ENCODE peak calls at places on chromosome 13, in eight cellular contexts. S is suprapubic skin, F is K562, Y is endothelial cell of umbilical vein, G is HepG2, B is stomach, K is prostate gland, X is breast epithelium. P is an unnamed sample.
A peak's percentile ranks its signal among the peaks of the same experiment; 100 is the strongest.

GRCh38 chr13:114019367-114019766 is 45.5 kb upstream of the C13orf46 start:
- DNase-seq in S (no peak), F (peak; percentile 84), Y (no peak), G (no peak), B (no peak), K (no peak), X (no peak), P (no peak)

GRCh38 chr13:52085416-52085815 is 43.5 kb downstream of the NEK5 start:
- DNase-seq in S (no peak), F (no peak), Y (no peak), G (no peak), B (no peak), K (no peak), X (no peak), P (no peak)

GRCh38 chr13:27171830-27172494 is 351 bp upstream of the USP12 start:
- DNase-seq in S (peak; percentile 93), F (peak; percentile 78), Y (peak; percentile 92), G (peak; percentile 62), B (peak; percentile 95), K (peak; percentile 88), X (peak; percentile 87), P (no peak)

GRCh38 chr13:110214637-110215036 is 92.3 kb downstream of the COL4A1 start:
- DNase-seq in S (no peak), F (no peak), Y (no peak), G (no peak), B (no peak), K (no peak), X (no peak), P (no peak)

GRCh38 chr13:75636339-75637095 is 387 bp downstream of the LMO7 start:
- DNase-seq in S (no peak), F (peak; percentile 17), Y (peak; percentile 37), G (peak; percentile 18), B (no peak), K (no peak), X (no peak), P (no peak)

GRCh38 chr13:106038752-106039151 is 496.7 kb downstream of the EFNB2 start:
- DNase-seq in S (no peak), F (no peak), Y (no peak), G (no peak), B (no peak), K (no peak), X (no peak), P (no peak)

GRCh38 chr13:32211788-32212187 is 103.4 kb downstream of the ZAR1L start:
- DNase-seq in S (no peak), F (no peak), Y (no peak), G (no peak), B (no peak), K (no peak), X (no peak), P (peak; percentile 87)

GRCh38 chr13:94713556-94714182 is 1.3 kb upstream of the SOX21 start:
- DNase-seq in S (no peak), F (no peak), Y (no peak), G (no peak), B (no peak), K (no peak), X (no peak), P (no peak)

GRCh38 chr13:111139874-111140561 is 24.9 kb downstream of the ARHGEF7 start:
- DNase-seq in S (no peak), F (no peak), Y (no peak), G (no peak), B (no peak), K (no peak), X (no peak), P (no peak)

GRCh38 chr13:59483441-59484116 is 680.1 kb downstream of the DIAPH3 start:
- DNase-seq in S (no peak), F (no peak), Y (peak; percentile 54), G (no peak), B (no peak), K (no peak), X (no peak), P (no peak)

GRCh38 chr13:71979616-71980015 is 112.6 kb upstream of the DACH1 start:
- DNase-seq in S (no peak), F (no peak), Y (peak; percentile 33), G (peak; percentile 4), B (no peak), K (no peak), X (no peak), P (no peak)

GRCh38 chr13:104920091-104920490 is 1615.4 kb downstream of the EFNB2 start:
- DNase-seq in S (no peak), F (no peak), Y (no peak), G (no peak), B (no peak), K (no peak), X (no peak), P (no peak)

GRCh38 chr13:52751196-52751595 is 11.6 kb upstream of the CNMD start:
- DNase-seq in S (no peak), F (no peak), Y (no peak), G (no peak), B (no peak), K (no peak), X (no peak), P (no peak)

GRCh38 chr13:29840585-29840984 is 9.8 kb downstream of the UBL3 start:
- DNase-seq in S (no peak), F (no peak), Y (no peak), G (no peak), B (no peak), K (no peak), X (no peak), P (no peak)

GRCh38 chr13:29830000-29830399 is 20.4 kb downstream of the UBL3 start:
- DNase-seq in S (no peak), F (no peak), Y (no peak), G (no peak), B (no peak), K (no peak), X (no peak), P (no peak)

GRCh38 chr13:29832899-29833298 is 17.5 kb downstream of the UBL3 start:
- DNase-seq in S (no peak), F (no peak), Y (no peak), G (no peak), B (no peak), K (no peak), X (no peak), P (no peak)

DNA sequence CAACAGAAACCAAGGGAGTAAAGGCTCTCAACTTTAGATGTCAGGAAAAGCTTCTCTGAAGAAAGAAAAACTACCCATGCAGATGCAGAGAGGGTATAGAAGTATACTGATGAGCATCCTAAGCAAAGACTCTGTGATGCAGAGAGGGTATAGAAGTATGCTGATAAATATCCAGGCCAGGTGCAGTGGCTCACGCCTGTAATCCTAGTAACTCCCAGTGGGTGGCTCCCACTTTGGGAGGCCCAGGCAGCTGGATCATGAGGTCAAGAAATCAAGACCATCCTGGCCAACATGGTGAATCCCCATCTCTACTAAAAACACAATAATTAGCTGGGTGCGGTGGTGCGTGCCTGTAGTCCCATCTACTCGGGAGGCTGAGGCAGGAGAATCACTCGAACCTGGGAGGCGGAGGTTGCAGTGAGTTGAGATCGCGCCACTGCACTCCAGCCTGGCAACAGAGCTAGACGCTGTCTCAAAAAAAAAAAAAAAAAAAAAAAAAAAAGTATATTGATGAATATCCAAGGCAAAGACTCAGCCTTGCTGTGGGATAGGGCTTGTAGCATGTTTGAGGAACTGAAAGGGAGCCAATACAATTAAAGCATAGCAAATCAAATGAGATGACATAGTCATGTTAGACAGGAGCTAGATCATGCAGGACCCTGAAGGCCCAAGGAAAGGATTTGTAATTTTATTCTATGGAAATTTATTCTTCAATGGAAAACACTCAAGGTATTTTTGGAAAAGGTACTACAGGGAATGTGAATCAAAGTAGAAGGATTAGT is 14.9 kb downstream of the UBL3 start:
- DNase-seq in S (no peak), F (no peak), Y (no peak), G (no peak), B (no peak), K (no peak), X (no peak), P (no peak)
- TF ChIP-seq CTCF in S (no peak), F (no peak), Y (no peak), G (no peak), B (no peak), K (no peak), X (no peak), P (no peak)

GRCh38 chr13:98828614-98829013 is 76.1 kb upstream of the SLC15A1 start:
- DNase-seq in S (no peak), F (no peak), Y (no peak), G (no peak), B (no peak), K (no peak), X (no peak), P (no peak)
- TF ChIP-seq POLR2A in S (no peak), F (no peak), Y (no peak), G (no peak), B (no peak), K (no peak), X (no peak), P (no peak)

DNA sequence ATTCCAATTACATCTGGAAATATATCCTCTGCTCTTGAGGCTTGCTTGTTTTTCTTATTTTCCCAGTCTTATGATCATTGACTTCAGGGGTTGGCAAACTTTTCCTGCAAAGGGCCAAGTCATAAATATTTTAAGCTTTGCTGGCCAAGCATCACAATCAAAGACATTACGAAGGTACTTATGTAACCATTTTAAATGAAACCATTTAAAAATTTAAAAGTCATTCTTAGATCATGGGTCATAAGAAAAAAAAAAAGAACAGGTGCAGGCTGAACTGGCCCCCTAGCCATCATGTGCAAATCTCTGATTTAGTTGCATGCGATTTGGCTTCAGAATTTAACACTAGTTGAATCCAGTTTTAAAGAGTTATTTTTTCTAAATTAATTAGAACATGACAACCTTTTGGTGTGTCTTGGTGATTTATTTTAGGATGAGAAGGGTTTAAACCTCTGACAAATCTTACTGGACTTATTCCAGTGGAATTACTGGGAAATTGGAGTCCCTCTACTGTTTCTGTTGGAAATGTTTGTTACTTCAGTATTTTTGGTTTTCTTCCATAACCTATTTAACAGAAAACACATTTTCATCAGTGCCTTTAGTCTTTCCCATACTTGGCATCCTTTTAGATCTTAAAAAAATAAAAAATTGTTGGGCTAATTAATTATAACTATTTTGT is 148.1 kb downstream of the NHLRC3 start:
- DNase-seq in S (no peak), F (no peak), Y (no peak), G (no peak), B (no peak), K (no peak), X (no peak), P (no peak)
- TF ChIP-seq POLR2AphosphoS5 in S (no peak), F (no peak), Y (no peak), G (no peak), B (no peak), K (peak; percentile 43), X (peak; percentile 80), P (no peak)

GRCh38 chr13:97411894-97412460 is 22.0 kb upstream of the RAP2A start:
- DNase-seq in S (no peak), F (no peak), Y (no peak), G (no peak), B (no peak), K (no peak), X (no peak), P (no peak)
- TF ChIP-seq CTCF in S (no peak), F (no peak), Y (no peak), G (no peak), B (no peak), K (no peak), X (no peak), P (no peak)

P was measured in esophagus muscularis mucosa.